ENCODE peak calls at places on chromosomes 16 and 17, in seven cellular contexts. One of them, this sample, is unnamed.

GRCh38 chr16:87017388-87018012 is 299.7 kb downstream of the C16orf95 start:
- DNase-seq in osteocyte: no peak
- DNase-seq in NCI-H2081: no peak
- DNase-seq in anterior cingulate cortex: no peak
- DNase-seq in RCC 7860: peak
- DNase-seq in ACHN: peak
- DNase-seq in EL: peak
- DNase-seq in this sample: peak

GRCh38 chr17:46195217-46195855 is 2.1 kb upstream of the KANSL1 start:
- DNase-seq in osteocyte: no peak
- DNase-seq in NCI-H2081: no peak
- DNase-seq in anterior cingulate cortex: no peak
- DNase-seq in RCC 7860: no peak
- DNase-seq in ACHN: no peak
- DNase-seq in EL: no peak
- DNase-seq in this sample: no peak

GRCh38 chr17:75757086-75757681 is 7.8 kb downstream of the GALK1 start:
- DNase-seq in osteocyte: no peak
- DNase-seq in NCI-H2081: no peak
- DNase-seq in anterior cingulate cortex: no peak
- DNase-seq in RCC 7860: no peak
- DNase-seq in ACHN: no peak
- DNase-seq in EL: no peak
- DNase-seq in this sample: no peak

GRCh38 chr17:72614476-72614870 is 478.0 kb downstream of the SLC39A11 start:
- DNase-seq in osteocyte: no peak
- DNase-seq in NCI-H2081: no peak
- DNase-seq in anterior cingulate cortex: no peak
- DNase-seq in RCC 7860: peak
- DNase-seq in ACHN: peak
- DNase-seq in EL: no peak
- DNase-seq in this sample: peak

GRCh38 chr16:86643661-86644060 is 65.3 kb downstream of the FOXL1 start:
- DNase-seq in osteocyte: no peak
- DNase-seq in NCI-H2081: no peak
- DNase-seq in anterior cingulate cortex: no peak
- DNase-seq in RCC 7860: no peak
- DNase-seq in ACHN: no peak
- DNase-seq in EL: no peak
- DNase-seq in this sample: no peak

GRCh38 chr17:21345236-21345635 is 30.9 kb upstream of the KCNJ12 start:
- DNase-seq in osteocyte: no peak
- DNase-seq in NCI-H2081: no peak
- DNase-seq in anterior cingulate cortex: no peak
- DNase-seq in RCC 7860: no peak
- DNase-seq in ACHN: no peak
- DNase-seq in EL: peak
- DNase-seq in this sample: no peak

GRCh38 chr16:4882633-4883285 is 35.5 kb downstream of the UBN1 start:
- DNase-seq in osteocyte: no peak
- DNase-seq in NCI-H2081: no peak
- DNase-seq in anterior cingulate cortex: no peak
- DNase-seq in RCC 7860: peak
- DNase-seq in ACHN: peak
- DNase-seq in EL: peak
- DNase-seq in this sample: peak

GRCh38 chr17:77770331-77771105 is 188.0 kb upstream of the TNRC6C start:
- DNase-seq in osteocyte: no peak
- DNase-seq in NCI-H2081: no peak
- DNase-seq in anterior cingulate cortex: no peak
- DNase-seq in RCC 7860: no peak
- DNase-seq in ACHN: no peak
- DNase-seq in EL: peak
- DNase-seq in this sample: no peak

GRCh38 chr16:12613131-12613991 is 190.3 kb downstream of the CPPED1 start:
- DNase-seq in osteocyte: peak
- DNase-seq in NCI-H2081: no peak
- DNase-seq in anterior cingulate cortex: no peak
- DNase-seq in RCC 7860: peak
- DNase-seq in ACHN: peak
- DNase-seq in EL: peak
- DNase-seq in this sample: peak

GRCh38 chr17:72640415-72641165 is 451.9 kb downstream of the SLC39A11 start:
- DNase-seq in osteocyte: no peak
- DNase-seq in NCI-H2081: peak
- DNase-seq in anterior cingulate cortex: no peak
- DNase-seq in RCC 7860: no peak
- DNase-seq in ACHN: no peak
- DNase-seq in EL: no peak
- DNase-seq in this sample: peak

GRCh38 chr17:79080761-79081290 is 6.2 kb downstream of the ENGASE start:
- DNase-seq in osteocyte: no peak
- DNase-seq in NCI-H2081: no peak
- DNase-seq in anterior cingulate cortex: no peak
- DNase-seq in RCC 7860: no peak
- DNase-seq in ACHN: no peak
- DNase-seq in EL: no peak
- DNase-seq in this sample: no peak

GRCh38 chr17:77096570-77097214 is 44.1 kb upstream of the SEC14L1 start:
- DNase-seq in osteocyte: no peak
- DNase-seq in NCI-H2081: no peak
- DNase-seq in anterior cingulate cortex: no peak
- DNase-seq in RCC 7860: peak
- DNase-seq in ACHN: peak
- DNase-seq in EL: peak
- DNase-seq in this sample: peak

GRCh38 chr17:80428363-80428762 is 13.4 kb downstream of the ENDOV start:
- DNase-seq in osteocyte: no peak
- DNase-seq in NCI-H2081: no peak
- DNase-seq in anterior cingulate cortex: no peak
- DNase-seq in RCC 7860: no peak
- DNase-seq in ACHN: no peak
- DNase-seq in EL: no peak
- DNase-seq in this sample: no peak

GRCh38 chr16:65214196-65214595 is 92.3 kb upstream of the CDH11 start:
- DNase-seq in osteocyte: no peak
- DNase-seq in NCI-H2081: no peak
- DNase-seq in anterior cingulate cortex: no peak
- DNase-seq in RCC 7860: no peak
- DNase-seq in ACHN: no peak
- DNase-seq in EL: peak
- DNase-seq in this sample: no peak

GRCh38 chr16:52466998-52467397 is 79.9 kb downstream of the TOX3 start:
- DNase-seq in osteocyte: no peak
- DNase-seq in NCI-H2081: peak
- DNase-seq in anterior cingulate cortex: no peak
- DNase-seq in RCC 7860: no peak
- DNase-seq in ACHN: no peak
- DNase-seq in EL: no peak
- DNase-seq in this sample: no peak

GRCh38 chr17:31788956-31789355 is 70.1 kb downstream of the COPRS start:
- DNase-seq in osteocyte: no peak
- DNase-seq in NCI-H2081: no peak
- DNase-seq in anterior cingulate cortex: no peak
- DNase-seq in RCC 7860: no peak
- DNase-seq in ACHN: no peak
- DNase-seq in EL: peak
- DNase-seq in this sample: no peak

GRCh38 chr17:66971730-66972441 is 7.4 kb downstream of the CACNG4 start:
- DNase-seq in osteocyte: no peak
- DNase-seq in NCI-H2081: no peak
- DNase-seq in anterior cingulate cortex: no peak
- DNase-seq in RCC 7860: no peak
- DNase-seq in ACHN: no peak
- DNase-seq in EL: no peak
- DNase-seq in this sample: no peak

GRCh38 chr17:78128616-78129384 is at the start of gene TMC6:
- DNase-seq in osteocyte: no peak
- DNase-seq in NCI-H2081: peak
- DNase-seq in anterior cingulate cortex: no peak
- DNase-seq in RCC 7860: no peak
- DNase-seq in ACHN: peak
- DNase-seq in EL: peak
- DNase-seq in this sample: peak

GRCh38 chr16:13231365-13231764 is 330.0 kb downstream of the SHISA9 start:
- DNase-seq in osteocyte: no peak
- DNase-seq in NCI-H2081: no peak
- DNase-seq in anterior cingulate cortex: no peak
- DNase-seq in RCC 7860: peak
- DNase-seq in ACHN: peak
- DNase-seq in EL: no peak
- DNase-seq in this sample: no peak

GRCh38 chr17:57294629-57295501 is 38.5 kb downstream of the MSI2 start:
- DNase-seq in osteocyte: no peak
- DNase-seq in NCI-H2081: peak
- DNase-seq in anterior cingulate cortex: no peak
- DNase-seq in RCC 7860: no peak
- DNase-seq in ACHN: peak
- DNase-seq in EL: peak
- DNase-seq in this sample: no peak

GRCh38 chr17:40951011-40951622 is 13.7 kb upstream of the KRT23 start:
- DNase-seq in osteocyte: no peak
- DNase-seq in NCI-H2081: no peak
- DNase-seq in anterior cingulate cortex: no peak
- DNase-seq in RCC 7860: no peak
- DNase-seq in ACHN: no peak
- DNase-seq in EL: peak
- DNase-seq in this sample: no peak

This sample was measured in HT-29.